ENCODE peak calls at places on chromosome 7, in ten cellular contexts. One of them, this sample, is unnamed.

GRCh38 chr7:141701489-141702046 is 398 bp downstream of the DENND11 start:
- DNase-seq in OCI-LY7: peak
- DNase-seq in fibroblast of mammary gland: no peak
- DNase-seq in upper lobe of right lung: peak
- DNase-seq in colonic mucosa: peak
- DNase-seq in fibroblast of pulmonary artery: peak
- DNase-seq in CD8-positive, alpha-beta T cell: peak
- DNase-seq in cardiac muscle cell: peak
- DNase-seq in Peyer's patch: peak
- DNase-seq in HepG2: no peak
- DNase-seq in this sample: peak

GRCh38 chr7:129188372-129188891 is at the start of gene SMO:
- DNase-seq in OCI-LY7: no peak
- DNase-seq in fibroblast of mammary gland: no peak
- DNase-seq in upper lobe of right lung: no peak
- DNase-seq in colonic mucosa: peak
- DNase-seq in fibroblast of pulmonary artery: peak
- DNase-seq in CD8-positive, alpha-beta T cell: peak
- DNase-seq in cardiac muscle cell: peak
- DNase-seq in Peyer's patch: peak
- DNase-seq in HepG2: peak
- DNase-seq in this sample: no peak

GRCh38 chr7:9349625-9350024 is 916.2 kb downstream of the NXPH1 start:
- DNase-seq in OCI-LY7: no peak
- DNase-seq in fibroblast of mammary gland: no peak
- DNase-seq in upper lobe of right lung: no peak
- DNase-seq in colonic mucosa: no peak
- DNase-seq in fibroblast of pulmonary artery: no peak
- DNase-seq in CD8-positive, alpha-beta T cell: no peak
- DNase-seq in cardiac muscle cell: no peak
- DNase-seq in Peyer's patch: no peak
- DNase-seq in HepG2: no peak
- DNase-seq in this sample: no peak

GRCh38 chr7:55441668-55442305 is 76.7 kb downstream of the LANCL2 start:
- DNase-seq in OCI-LY7: no peak
- DNase-seq in fibroblast of mammary gland: peak
- DNase-seq in upper lobe of right lung: no peak
- DNase-seq in colonic mucosa: no peak
- DNase-seq in fibroblast of pulmonary artery: peak
- DNase-seq in CD8-positive, alpha-beta T cell: no peak
- DNase-seq in cardiac muscle cell: peak
- DNase-seq in Peyer's patch: no peak
- DNase-seq in HepG2: no peak
- DNase-seq in this sample: no peak

GRCh38 chr7:152383341-152384234 is 52.2 kb downstream of the KMT2C start:
- DNase-seq in OCI-LY7: no peak
- DNase-seq in fibroblast of mammary gland: peak
- DNase-seq in upper lobe of right lung: no peak
- DNase-seq in colonic mucosa: no peak
- DNase-seq in fibroblast of pulmonary artery: peak
- DNase-seq in CD8-positive, alpha-beta T cell: no peak
- DNase-seq in cardiac muscle cell: peak
- DNase-seq in Peyer's patch: no peak
- DNase-seq in HepG2: no peak
- DNase-seq in this sample: no peak

GRCh38 chr7:120695848-120696247 is 162.1 kb downstream of the TSPAN12 start:
- DNase-seq in OCI-LY7: no peak
- DNase-seq in fibroblast of mammary gland: peak
- DNase-seq in upper lobe of right lung: no peak
- DNase-seq in colonic mucosa: no peak
- DNase-seq in fibroblast of pulmonary artery: no peak
- DNase-seq in CD8-positive, alpha-beta T cell: no peak
- DNase-seq in cardiac muscle cell: no peak
- DNase-seq in Peyer's patch: no peak
- DNase-seq in HepG2: no peak
- DNase-seq in this sample: no peak

GRCh38 chr7:83020171-83020570 is 142.5 kb downstream of the PCLO start:
- DNase-seq in OCI-LY7: no peak
- DNase-seq in fibroblast of mammary gland: no peak
- DNase-seq in upper lobe of right lung: no peak
- DNase-seq in colonic mucosa: no peak
- DNase-seq in fibroblast of pulmonary artery: no peak
- DNase-seq in CD8-positive, alpha-beta T cell: no peak
- DNase-seq in cardiac muscle cell: no peak
- DNase-seq in Peyer's patch: no peak
- DNase-seq in HepG2: no peak
- DNase-seq in this sample: no peak

GRCh38 chr7:47531584-47532492 is 50.1 kb downstream of the TNS3 start:
- DNase-seq in OCI-LY7: no peak
- DNase-seq in fibroblast of mammary gland: no peak
- DNase-seq in upper lobe of right lung: no peak
- DNase-seq in colonic mucosa: no peak
- DNase-seq in fibroblast of pulmonary artery: no peak
- DNase-seq in CD8-positive, alpha-beta T cell: no peak
- DNase-seq in cardiac muscle cell: no peak
- DNase-seq in Peyer's patch: no peak
- DNase-seq in HepG2: no peak
- DNase-seq in this sample: no peak

GRCh38 chr7:107723255-107723654 is 20.7 kb upstream of the CBLL1 start:
- DNase-seq in OCI-LY7: no peak
- DNase-seq in fibroblast of mammary gland: no peak
- DNase-seq in upper lobe of right lung: no peak
- DNase-seq in colonic mucosa: no peak
- DNase-seq in fibroblast of pulmonary artery: no peak
- DNase-seq in CD8-positive, alpha-beta T cell: no peak
- DNase-seq in cardiac muscle cell: no peak
- DNase-seq in Peyer's patch: no peak
- DNase-seq in HepG2: no peak
- DNase-seq in this sample: no peak

DNA sequence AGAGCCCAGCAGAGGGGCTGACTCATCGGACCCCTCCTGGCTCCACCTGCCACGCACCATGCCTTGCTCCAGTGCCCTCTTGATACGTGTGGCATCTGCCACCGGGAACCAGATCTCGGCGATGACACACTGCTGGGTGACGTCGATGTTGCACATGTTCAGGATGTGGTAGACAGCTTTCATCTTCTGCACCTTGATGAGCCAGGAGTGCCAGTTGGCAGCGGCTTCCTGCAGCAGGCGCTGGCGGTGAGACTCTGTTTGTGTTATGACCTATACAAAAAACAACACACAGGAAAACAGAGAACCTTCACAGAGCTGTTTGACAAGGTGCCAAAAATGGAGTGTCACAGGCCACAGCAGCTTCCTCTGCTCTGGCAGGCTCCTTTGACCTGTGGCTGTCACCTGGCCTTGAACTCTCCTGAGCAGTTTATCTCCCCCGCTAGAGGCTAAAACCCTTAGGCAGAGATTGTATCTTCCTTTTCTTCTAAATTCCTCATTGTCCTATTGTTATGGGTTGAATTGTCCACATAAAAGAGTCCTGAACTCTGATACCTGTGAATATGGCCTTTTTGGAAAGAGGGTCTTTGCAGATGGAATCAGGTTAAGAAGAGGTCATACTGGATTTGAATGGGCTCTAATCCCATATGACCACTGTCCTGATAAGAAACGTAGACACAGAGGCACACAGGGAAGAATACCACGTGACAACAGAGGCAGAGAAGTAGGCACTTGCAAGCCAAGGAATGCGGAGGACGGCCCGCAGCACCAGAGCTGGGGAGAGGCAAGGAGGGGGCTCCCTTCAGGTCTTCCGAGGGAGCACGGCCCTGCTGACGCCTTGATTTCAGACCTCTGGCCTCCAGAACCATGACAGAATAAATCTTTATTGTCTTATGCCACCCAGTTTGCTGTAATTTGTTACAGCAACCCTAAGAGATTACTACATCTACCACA is 45.0 kb upstream of the TMEM213 start:
- DNase-seq in OCI-LY7: peak
- DNase-seq in fibroblast of mammary gland: no peak
- DNase-seq in upper lobe of right lung: no peak
- DNase-seq in colonic mucosa: peak
- DNase-seq in fibroblast of pulmonary artery: no peak
- DNase-seq in CD8-positive, alpha-beta T cell: peak
- DNase-seq in cardiac muscle cell: no peak
- DNase-seq in Peyer's patch: peak
- DNase-seq in HepG2: peak
- DNase-seq in this sample: peak
- H3K4me3 ChIP-seq in OCI-LY7: no peak
- H3K4me3 ChIP-seq in fibroblast of mammary gland: no peak
- H3K4me3 ChIP-seq in upper lobe of right lung: no peak
- H3K4me3 ChIP-seq in colonic mucosa: no peak
- H3K4me3 ChIP-seq in fibroblast of pulmonary artery: no peak
- H3K4me3 ChIP-seq in CD8-positive, alpha-beta T cell: peak
- H3K4me3 ChIP-seq in cardiac muscle cell: no peak
- H3K4me3 ChIP-seq in Peyer's patch: no peak
- H3K4me3 ChIP-seq in HepG2: no peak
- H3K4me3 ChIP-seq in this sample: no peak

DNA sequence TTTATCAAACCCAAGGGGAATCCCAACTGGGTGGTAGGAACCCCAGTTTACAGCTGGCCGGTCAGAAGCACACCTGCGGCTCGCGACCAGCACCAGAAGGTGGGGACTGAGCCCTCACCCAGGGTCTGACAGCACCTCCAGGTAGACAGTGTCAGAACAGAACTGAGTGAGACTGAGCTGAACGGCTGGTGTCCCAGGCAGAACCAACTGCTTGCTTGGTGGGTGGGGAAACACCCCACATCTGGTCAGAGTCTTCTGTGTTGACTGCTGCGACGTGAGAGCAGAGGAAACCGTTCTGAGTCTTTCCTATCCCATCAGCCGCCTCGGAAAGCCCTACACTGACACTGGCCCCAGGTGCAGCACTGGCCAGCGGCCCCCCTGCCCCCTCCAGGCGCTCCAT is 160.7 kb downstream of the MAD1L1 start:
- DNase-seq in OCI-LY7: peak
- DNase-seq in fibroblast of mammary gland: no peak
- DNase-seq in upper lobe of right lung: no peak
- DNase-seq in colonic mucosa: no peak
- DNase-seq in fibroblast of pulmonary artery: no peak
- DNase-seq in CD8-positive, alpha-beta T cell: no peak
- DNase-seq in cardiac muscle cell: no peak
- DNase-seq in Peyer's patch: peak
- DNase-seq in HepG2: no peak
- DNase-seq in this sample: no peak
- H3K4me3 ChIP-seq in OCI-LY7: no peak
- H3K4me3 ChIP-seq in fibroblast of mammary gland: no peak
- H3K4me3 ChIP-seq in upper lobe of right lung: no peak
- H3K4me3 ChIP-seq in colonic mucosa: no peak
- H3K4me3 ChIP-seq in fibroblast of pulmonary artery: no peak
- H3K4me3 ChIP-seq in CD8-positive, alpha-beta T cell: no peak
- H3K4me3 ChIP-seq in cardiac muscle cell: no peak
- H3K4me3 ChIP-seq in Peyer's patch: no peak
- H3K4me3 ChIP-seq in HepG2: no peak
- H3K4me3 ChIP-seq in this sample: no peak

GRCh38 chr7:44994877-44995554 is 5.0 kb upstream of the CCM2 start:
- DNase-seq in OCI-LY7: peak
- DNase-seq in fibroblast of mammary gland: no peak
- DNase-seq in upper lobe of right lung: no peak
- DNase-seq in colonic mucosa: no peak
- DNase-seq in fibroblast of pulmonary artery: no peak
- DNase-seq in CD8-positive, alpha-beta T cell: no peak
- DNase-seq in cardiac muscle cell: no peak
- DNase-seq in Peyer's patch: no peak
- DNase-seq in HepG2: no peak
- DNase-seq in this sample: no peak
- H3K4me3 ChIP-seq in OCI-LY7: peak
- H3K4me3 ChIP-seq in fibroblast of mammary gland: no peak
- H3K4me3 ChIP-seq in upper lobe of right lung: no peak
- H3K4me3 ChIP-seq in colonic mucosa: no peak
- H3K4me3 ChIP-seq in fibroblast of pulmonary artery: no peak
- H3K4me3 ChIP-seq in CD8-positive, alpha-beta T cell: no peak
- H3K4me3 ChIP-seq in cardiac muscle cell: no peak
- H3K4me3 ChIP-seq in Peyer's patch: no peak
- H3K4me3 ChIP-seq in HepG2: no peak
- H3K4me3 ChIP-seq in this sample: no peak

DNA sequence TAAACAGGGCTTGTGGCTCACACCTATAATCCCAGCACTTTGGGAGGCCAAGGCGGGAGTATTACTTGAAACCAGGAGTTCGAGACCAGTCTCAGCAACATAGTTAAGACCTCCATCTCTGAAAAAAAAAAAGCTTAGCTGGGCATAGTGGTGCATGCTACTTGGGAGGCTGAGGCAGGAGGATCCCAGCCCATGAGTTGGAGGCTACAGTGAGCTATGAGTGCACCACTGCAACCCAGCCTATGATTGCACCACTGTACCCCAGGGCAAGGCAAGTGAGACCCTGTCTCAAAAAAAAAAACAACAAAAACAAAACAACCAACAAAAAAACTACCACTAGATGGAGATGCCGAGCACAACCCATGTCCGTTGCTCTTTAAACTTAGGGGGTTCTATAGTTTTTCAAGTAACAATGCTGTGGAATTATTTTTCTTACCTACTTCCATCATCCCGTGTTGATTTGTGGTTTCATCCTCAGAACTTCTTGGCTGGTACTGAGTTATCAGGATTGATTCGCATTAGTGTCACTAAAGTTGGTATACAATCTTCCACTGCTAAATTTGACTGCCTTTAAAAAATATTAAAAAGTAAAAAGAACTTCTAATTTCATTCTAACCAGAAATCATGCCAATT is 12.2 kb upstream of the REPIN1 start:
- DNase-seq in OCI-LY7: peak
- DNase-seq in fibroblast of mammary gland: peak
- DNase-seq in upper lobe of right lung: peak
- DNase-seq in colonic mucosa: no peak
- DNase-seq in fibroblast of pulmonary artery: peak
- DNase-seq in CD8-positive, alpha-beta T cell: no peak
- DNase-seq in cardiac muscle cell: peak
- DNase-seq in Peyer's patch: peak
- DNase-seq in HepG2: peak
- DNase-seq in this sample: no peak
- H3K4me3 ChIP-seq in OCI-LY7: no peak
- H3K4me3 ChIP-seq in fibroblast of mammary gland: no peak
- H3K4me3 ChIP-seq in upper lobe of right lung: no peak
- H3K4me3 ChIP-seq in colonic mucosa: no peak
- H3K4me3 ChIP-seq in fibroblast of pulmonary artery: no peak
- H3K4me3 ChIP-seq in CD8-positive, alpha-beta T cell: no peak
- H3K4me3 ChIP-seq in cardiac muscle cell: no peak
- H3K4me3 ChIP-seq in Peyer's patch: no peak
- H3K4me3 ChIP-seq in HepG2: no peak
- H3K4me3 ChIP-seq in this sample: no peak